ENCODE peak calls at places on chromosomes 12 and 14, in six cellular contexts. One of them, this sample, is unnamed.

GRCh38 chr14:68736519-68736918 is 56.3 kb downstream of the ZFP36L1 start:
- DNase-seq in C1 segment of cervical spinal cord: no peak
- DNase-seq in brain microvascular endothelial cell: no peak
- DNase-seq in heart left ventricle: no peak
- DNase-seq in endothelial cell: no peak
- DNase-seq in cardiac fibroblast: peak
- DNase-seq in this sample: no peak

GRCh38 chr14:104687601-104688504 is 1.6 kb upstream of the INF2 start:
- DNase-seq in brain microvascular endothelial cell: no peak
- DNase-seq in C1 segment of cervical spinal cord: no peak
- DNase-seq in heart left ventricle: peak
- DNase-seq in endothelial cell: no peak
- DNase-seq in cardiac fibroblast: peak
- DNase-seq in this sample: no peak

GRCh38 chr12:98803468-98804209 is 158.5 kb downstream of the APAF1 start:
- DNase-seq in brain microvascular endothelial cell: no peak
- DNase-seq in cardiac fibroblast: no peak
- DNase-seq in endothelial cell: no peak
- DNase-seq in C1 segment of cervical spinal cord: no peak
- DNase-seq in heart left ventricle: no peak
- DNase-seq in this sample: no peak

GRCh38 chr12:89863332-89863938 is 154.8 kb upstream of the ATP2B1 start:
- DNase-seq in endothelial cell: no peak
- DNase-seq in heart left ventricle: no peak
- DNase-seq in C1 segment of cervical spinal cord: no peak
- DNase-seq in cardiac fibroblast: no peak
- DNase-seq in brain microvascular endothelial cell: no peak
- DNase-seq in this sample: no peak

GRCh38 chr14:65255583-65256443 is 153.5 kb upstream of the MAX start:
- DNase-seq in endothelial cell: peak
- DNase-seq in C1 segment of cervical spinal cord: no peak
- DNase-seq in heart left ventricle: no peak
- DNase-seq in brain microvascular endothelial cell: no peak
- DNase-seq in cardiac fibroblast: no peak
- DNase-seq in this sample: no peak

GRCh38 chr12:81987351-81987750 is 228.2 kb upstream of the PPFIA2 start:
- DNase-seq in heart left ventricle: no peak
- DNase-seq in brain microvascular endothelial cell: no peak
- DNase-seq in C1 segment of cervical spinal cord: no peak
- DNase-seq in endothelial cell: no peak
- DNase-seq in cardiac fibroblast: no peak
- DNase-seq in this sample: no peak

GRCh38 chr14:35883677-35884293 is 57.6 kb downstream of the BRMS1L start:
- DNase-seq in endothelial cell: peak
- DNase-seq in heart left ventricle: no peak
- DNase-seq in brain microvascular endothelial cell: peak
- DNase-seq in C1 segment of cervical spinal cord: no peak
- DNase-seq in cardiac fibroblast: peak
- DNase-seq in this sample: peak

GRCh38 chr12:111274820-111275219 is 94.1 kb downstream of the PHETA1 start:
- DNase-seq in C1 segment of cervical spinal cord: no peak
- DNase-seq in endothelial cell: no peak
- DNase-seq in brain microvascular endothelial cell: no peak
- DNase-seq in cardiac fibroblast: no peak
- DNase-seq in heart left ventricle: no peak
- DNase-seq in this sample: no peak

GRCh38 chr12:63930971-63931370 is 86.5 kb downstream of the SRGAP1 start:
- DNase-seq in cardiac fibroblast: peak
- DNase-seq in brain microvascular endothelial cell: no peak
- DNase-seq in C1 segment of cervical spinal cord: no peak
- DNase-seq in heart left ventricle: no peak
- DNase-seq in endothelial cell: no peak
- DNase-seq in this sample: no peak

This sample was measured in globus pallidus.